ENCODE peak calls at places on chromosomes 13 and 19, in nine cellular contexts. F is heart right ventricle, W is uterus, V is heart left ventricle, K is fibroblast of lung, Z is HepG2, E is esophagus muscularis mucosa, P is tibial nerve, Y is gastrocnemius medialis. N is an unnamed sample.
A peak's percentile ranks its signal among the peaks of the same experiment; 100 is the strongest.

GRCh38 chr13:100214886-100215285 is 126.0 kb downstream of the PCCA start:
- DNase-seq in F (no peak), W (no peak), V (no peak), K (peak; percentile 54), Z (no peak), E (no peak), P (no peak), Y (no peak), N (no peak)

GRCh38 chr19:45496349-45496953 is 396 bp downstream of the RTN2 start:
- DNase-seq in F (peak; percentile 57), W (peak; percentile 47), V (peak; percentile 63), K (no peak), Z (no peak), E (no peak), P (no peak), Y (no peak), N (no peak)

GRCh38 chr19:10112895-10113591 is 1.6 kb downstream of the P2RY11 start:
- DNase-seq in F (peak; percentile 58), W (no peak), V (no peak), K (no peak), Z (peak; percentile 47), E (no peak), P (no peak), Y (no peak), N (no peak)

GRCh38 chr19:2032296-2032941 is 16.9 kb upstream of the BTBD2 start:
- DNase-seq in F (peak; percentile 94), W (peak; percentile 93), V (peak; percentile 96), K (peak; percentile 91), Z (no peak), E (peak; percentile 98), P (peak; percentile 96), Y (peak; percentile 96), N (no peak)

GRCh38 chr13:110813646-110814624 is 100.4 kb downstream of the ING1 start:
- DNase-seq in F (no peak), W (no peak), V (no peak), K (no peak), Z (no peak), E (no peak), P (no peak), Y (no peak), N (no peak)

GRCh38 chr13:107329991-107330390 is 762.1 kb upstream of the ARGLU1 start:
- DNase-seq in F (no peak), W (no peak), V (no peak), K (no peak), Z (no peak), E (no peak), P (no peak), Y (no peak), N (no peak)

GRCh38 chr13:48731957-48732569 is 78.3 kb downstream of the CYSLTR2 start:
- DNase-seq in F (peak; percentile 46), W (no peak), V (peak; percentile 38), K (no peak), Z (peak; percentile 11), E (no peak), P (no peak), Y (no peak), N (no peak)

GRCh38 chr13:113785051-113786010 is 26.3 kb downstream of the TMEM255B start:
- DNase-seq in F (no peak), W (no peak), V (no peak), K (peak; percentile 77), Z (no peak), E (no peak), P (no peak), Y (no peak), N (no peak)

GRCh38 chr13:22107549-22107948 is 436.7 kb downstream of the FGF9 start:
- DNase-seq in F (no peak), W (no peak), V (no peak), K (no peak), Z (peak; percentile 32), E (no peak), P (no peak), Y (no peak), N (no peak)

GRCh38 chr19:1956868-1957492 is 16.0 kb downstream of the CSNK1G2 start:
- DNase-seq in F (no peak), W (peak; percentile 42), V (peak; percentile 61), K (no peak), Z (no peak), E (no peak), P (no peak), Y (peak; percentile 77), N (no peak)

GRCh38 chr19:43444531-43445340 is 20.7 kb downstream of the LYPD3 start:
- DNase-seq in F (no peak), W (no peak), V (no peak), K (no peak), Z (no peak), E (no peak), P (no peak), Y (no peak), N (no peak)

GRCh38 chr13:29800687-29801086 is 49.7 kb downstream of the UBL3 start:
- DNase-seq in F (no peak), W (no peak), V (no peak), K (no peak), Z (no peak), E (no peak), P (no peak), Y (no peak), N (no peak)

GRCh38 chr19:16367269-16367683 is 42.6 kb downstream of the KLF2 start:
- DNase-seq in F (no peak), W (no peak), V (no peak), K (no peak), Z (no peak), E (no peak), P (no peak), Y (no peak), N (no peak)

GRCh38 chr13:51840141-51840540 is 4.8 kb downstream of the TMEM272 start:
- DNase-seq in F (no peak), W (no peak), V (no peak), K (no peak), Z (no peak), E (no peak), P (no peak), Y (no peak), N (no peak)

GRCh38 chr19:3687774-3688706 is 12.2 kb downstream of the PIP5K1C start:
- DNase-seq in F (no peak), W (peak; percentile 21), V (no peak), K (no peak), Z (peak; percentile 41), E (no peak), P (no peak), Y (no peak), N (no peak)

DNA sequence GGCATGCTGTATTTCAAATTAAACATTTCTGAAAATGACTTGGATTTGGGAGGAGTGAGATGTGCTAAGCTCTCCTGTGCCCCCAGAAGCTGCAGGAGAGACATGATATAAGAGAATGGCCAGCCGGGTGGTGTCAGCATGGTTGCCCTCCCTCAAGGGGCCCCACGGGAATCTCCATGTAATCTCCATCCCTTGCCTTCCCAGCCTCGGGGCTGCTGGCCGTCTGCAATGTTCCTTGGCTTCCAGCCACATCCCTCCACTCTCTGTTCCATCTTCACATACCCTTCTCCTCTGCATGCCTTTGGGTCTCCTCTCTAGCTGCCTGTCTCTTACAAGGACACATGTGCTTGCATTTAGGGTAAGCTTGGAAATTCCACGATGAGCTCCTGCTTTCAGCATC is 172.0 kb downstream of the TSHZ3 start:
- DNase-seq in F (no peak), W (no peak), V (no peak), K (no peak), Z (no peak), E (peak; percentile 75), P (no peak), Y (no peak), N (no peak)
- TF ChIP-seq CTCF in F (no peak), W (no peak), V (no peak), K (no peak), Z (no peak), E (no peak), P (no peak), Y (no peak), N (no peak)

GRCh38 chr19:5560156-5560555 is 7.6 kb downstream of the TINCR start:
- DNase-seq in F (no peak), W (no peak), V (no peak), K (no peak), Z (no peak), E (no peak), P (no peak), Y (no peak), N (no peak)

GRCh38 chr19:5563008-5563431 is 4.7 kb downstream of the TINCR start:
- DNase-seq in F (no peak), W (no peak), V (no peak), K (no peak), Z (no peak), E (no peak), P (no peak), Y (no peak), N (no peak)

GRCh38 chr19:5559804-5560133 is 8.0 kb downstream of the TINCR start:
- DNase-seq in F (no peak), W (no peak), V (no peak), K (no peak), Z (no peak), E (no peak), P (no peak), Y (no peak), N (no peak)

GRCh38 chr19:5562280-5562679 is 5.5 kb downstream of the TINCR start:
- DNase-seq in F (no peak), W (no peak), V (no peak), K (no peak), Z (no peak), E (no peak), P (no peak), Y (no peak), N (no peak)

DNA sequence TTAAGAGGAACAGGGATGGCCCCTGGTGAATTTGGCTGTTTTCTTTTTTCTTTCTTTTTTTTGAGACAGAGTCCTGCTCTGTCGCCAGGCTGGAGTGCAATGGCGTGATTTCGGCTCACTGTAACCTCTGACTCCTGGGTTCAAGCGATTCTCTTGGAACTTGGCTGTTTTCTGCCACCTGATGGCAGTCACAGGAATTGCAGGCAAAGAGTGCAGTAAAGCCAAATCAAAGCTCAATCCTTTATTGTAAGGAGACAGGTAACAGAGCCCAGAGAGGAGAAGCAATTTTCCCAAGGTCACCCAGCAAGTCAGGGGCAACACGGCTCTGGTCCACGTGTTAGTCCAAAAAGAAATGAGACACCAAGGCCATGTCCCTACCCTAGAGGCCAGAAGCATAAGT is 6.2 kb downstream of the TINCR start:
- DNase-seq in F (no peak), W (no peak), V (no peak), K (no peak), Z (no peak), E (no peak), P (no peak), Y (no peak), N (no peak)
- TF ChIP-seq CTCF in F (peak; percentile 31), W (no peak), V (peak; percentile 17), K (peak; percentile 44), Z (peak; percentile 54), E (no peak), P (no peak), Y (no peak), N (peak; percentile 76)

DNA sequence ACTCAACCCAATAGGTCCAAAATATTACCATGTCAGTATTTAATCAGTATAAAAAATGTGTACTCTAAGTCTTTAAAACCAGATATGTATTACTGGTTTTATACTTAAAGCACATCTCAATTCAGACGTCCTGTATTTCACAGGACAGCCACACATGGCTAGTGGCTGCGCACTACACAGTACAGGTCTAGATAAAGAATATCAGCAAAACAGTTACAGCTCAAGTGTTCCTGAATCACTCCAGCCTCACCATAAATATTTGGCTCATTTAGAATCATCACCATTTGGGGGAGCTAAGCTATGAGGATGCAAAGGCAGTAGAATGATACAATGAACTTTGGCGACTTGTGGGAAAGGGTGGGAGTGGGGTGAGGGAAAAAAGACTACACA is 89.0 kb downstream of the DOCK9 start:
- DNase-seq in F (no peak), W (no peak), V (no peak), K (no peak), Z (no peak), E (no peak), P (no peak), Y (no peak), N (no peak)
- TF ChIP-seq CTCF in F (no peak), W (no peak), V (no peak), K (no peak), Z (no peak), E (no peak), P (no peak), Y (no peak), N (no peak)

GRCh38 chr13:33743438-33744368 is 74.2 kb upstream of the RFC3 start:
- DNase-seq in F (no peak), W (no peak), V (no peak), K (no peak), Z (peak; percentile 10), E (no peak), P (no peak), Y (no peak), N (no peak)
- TF ChIP-seq CTCF in F (no peak), W (no peak), V (no peak), K (no peak), Z (no peak), E (no peak), P (no peak), Y (no peak), N (no peak)

N was measured in type B pancreatic cell.